ENCODE peak calls at places on chromosomes 13 and 19, in five cellular contexts. N, F, Z, Q and A are unnamed samples.

GRCh38 chr19:52189745-52190678 is at the start of gene PPP2R1A:
- ATAC-seq in Z (peak), F (peak), N (peak), Q (peak), A (peak)

GRCh38 chr13:39448831-39449230 is 154.2 kb downstream of the LHFPL6 start:
- ATAC-seq in Q (no peak), F (no peak), Z (no peak), N (no peak), A (no peak)

GRCh38 chr19:15200575-15201364 is at the start of gene NOTCH3:
- ATAC-seq in Q (no peak), N (peak), Z (peak), F (no peak), A (no peak)

GRCh38 chr19:2822846-2823245 is 3.2 kb downstream of the ZNF554 start:
- ATAC-seq in N (no peak), Z (no peak), F (no peak), Q (no peak), A (no peak)

GRCh38 chr13:20425819-20426219 is 99.8 kb downstream of the CRYL1 start:
- ATAC-seq in F (peak), Z (peak), N (no peak), Q (no peak), A (peak)

GRCh38 chr19:40561947-40562346 is 14.7 kb upstream of the SHKBP1 start:
- ATAC-seq in F (no peak), Q (peak), Z (no peak), N (no peak), A (no peak)

GRCh38 chr13:113072370-113072769 is 33.2 kb upstream of the F7 start:
- ATAC-seq in F (no peak), Z (no peak), N (no peak), Q (no peak), A (no peak)

GRCh38 chr19:10226376-10227214 is 4.5 kb downstream of the S1PR2 start:
- ATAC-seq in Q (no peak), N (no peak), F (no peak), Z (no peak), A (no peak)

GRCh38 chr19:7326105-7326877 is 22.4 kb upstream of the ARHGEF18 start:
- ATAC-seq in F (peak), Z (no peak), Q (no peak), N (no peak), A (no peak)

GRCh38 chr19:7489609-7490044 is 792 bp upstream of the PEX11G start:
- ATAC-seq in Z (no peak), N (no peak), F (no peak), Q (no peak), A (no peak)

GRCh38 chr13:113562866-113563265 is 21.7 kb upstream of the TFDP1 start:
- ATAC-seq in Q (no peak), F (no peak), Z (no peak), N (no peak), A (no peak)

GRCh38 chr13:113855012-113855921 is 8.6 kb downstream of the GAS6 start:
- ATAC-seq in N (no peak), Z (no peak), F (no peak), Q (no peak), A (no peak)

GRCh38 chr13:112807653-112808376 is 118.0 kb downstream of the ATP11A start:
- ATAC-seq in N (no peak), F (no peak), Q (no peak), Z (no peak), A (no peak)

GRCh38 chr19:28313633-28314032 is 899.3 kb downstream of the UQCRFS1 start:
- ATAC-seq in Q (no peak), N (no peak), F (no peak), Z (no peak), A (no peak)

GRCh38 chr13:44350775-44351504 is 22.7 kb upstream of the SERP2 start:
- ATAC-seq in N (no peak), Q (no peak), F (no peak), Z (no peak), A (no peak)

GRCh38 chr13:26721251-26721939 is 39.2 kb downstream of the GPR12 start:
- ATAC-seq in N (no peak), Z (peak), Q (peak), F (peak), A (peak)

GRCh38 chr13:51291341-51291740 is 48.1 kb upstream of the SERPINE3 start:
- ATAC-seq in N (peak), Q (no peak), Z (no peak), F (no peak), A (no peak)

GRCh38 chr13:92224825-92225224 is 826.4 kb downstream of the GPC5 start:
- ATAC-seq in Q (no peak), Z (no peak), N (no peak), F (no peak), A (no peak)

GRCh38 chr19:39193785-39194184 is 3.0 kb upstream of the NCCRP1 start:
- ATAC-seq in Z (no peak), Q (no peak), N (peak), F (no peak), A (no peak)

GRCh38 chr13:102311433-102311796 is 90.4 kb downstream of the FGF14 start:
- ATAC-seq in F (no peak), N (no peak), Z (no peak), Q (no peak), A (no peak)

GRCh38 chr13:65881561-65882155 is 1348.5 kb downstream of the PCDH9 start:
- ATAC-seq in Z (no peak), N (no peak), F (no peak), Q (no peak), A (no peak)

GRCh38 chr19:7868326-7868670 is 5.9 kb downstream of the PRR36 start:
- ATAC-seq in N (no peak), Z (no peak), F (no peak), Q (no peak), A (no peak)

GRCh38 chr13:108984251-108984920 is 355.0 kb downstream of the MYO16 start:
- ATAC-seq in Z (no peak), F (no peak), Q (no peak), N (no peak), A (no peak)

GRCh38 chr13:79423801-79424642 is 18.0 kb upstream of the RBM26 start:
- ATAC-seq in Q (peak), Z (peak), N (no peak), F (peak), A (peak)

GRCh38 chr19:30084390-30084819 is 142.4 kb downstream of the URI1 start:
- ATAC-seq in Q (no peak), F (no peak), N (no peak), Z (no peak), A (no peak)

GRCh38 chr19:3095375-3096191 is 1.4 kb downstream of the GNA11 start:
- ATAC-seq in Q (no peak), N (no peak), Z (peak), F (peak), A (no peak)

GRCh38 chr19:45294291-45295029 is 28.2 kb downstream of the CKM start:
- ATAC-seq in N (no peak), F (no peak), Q (no peak), Z (no peak), A (no peak)

GRCh38 chr13:42140494-42140893 is 92.0 kb downstream of the DGKH start:
- ATAC-seq in Z (no peak), F (peak), N (no peak), Q (no peak), A (no peak)

GRCh38 chr19:4369888-4370260 is 26.5 kb downstream of the MPND start:
- ATAC-seq in Q (peak), F (peak), Z (peak), N (peak), A (peak)

GRCh38 chr13:24076124-24076523 is 84.4 kb upstream of the SPATA13 start:
- ATAC-seq in F (no peak), Z (no peak), N (peak), Q (no peak), A (no peak)